ENCODE peak calls at places on chromosome 1, in six cellular contexts. One of them, this sample, is unnamed.

GRCh38 chr1:210800301-210800700 is 333.6 kb downstream of the KCNH1 start:
- DNase-seq in MM.1S: no peak
- DNase-seq in B cell: no peak
- DNase-seq in effector CD8-positive, alpha-beta T cell: no peak
- DNase-seq in COLO829: no peak
- DNase-seq in H54: no peak
- DNase-seq in this sample: no peak

GRCh38 chr1:23638786-23639241 is 52.8 kb upstream of the RPL11 start:
- DNase-seq in MM.1S: no peak
- DNase-seq in effector CD8-positive, alpha-beta T cell: no peak
- DNase-seq in COLO829: no peak
- DNase-seq in H54: no peak
- DNase-seq in B cell: no peak
- DNase-seq in this sample: no peak

GRCh38 chr1:201436461-201436860 is 14.9 kb upstream of the TNNI1 start:
- DNase-seq in B cell: no peak
- DNase-seq in H54: no peak
- DNase-seq in COLO829: peak
- DNase-seq in MM.1S: no peak
- DNase-seq in effector CD8-positive, alpha-beta T cell: no peak
- DNase-seq in this sample: no peak

GRCh38 chr1:42311138-42311537 is 23.9 kb downstream of the FOXJ3 start:
- DNase-seq in COLO829: no peak
- DNase-seq in H54: no peak
- DNase-seq in effector CD8-positive, alpha-beta T cell: no peak
- DNase-seq in B cell: no peak
- DNase-seq in MM.1S: no peak
- DNase-seq in this sample: no peak

GRCh38 chr1:208112380-208112779 is 131.8 kb downstream of the PLXNA2 start:
- DNase-seq in B cell: no peak
- DNase-seq in effector CD8-positive, alpha-beta T cell: no peak
- DNase-seq in COLO829: no peak
- DNase-seq in MM.1S: no peak
- DNase-seq in H54: no peak
- DNase-seq in this sample: no peak

GRCh38 chr1:222665964-222666363 is 46.3 kb downstream of the AIDA start:
- DNase-seq in B cell: no peak
- DNase-seq in MM.1S: no peak
- DNase-seq in effector CD8-positive, alpha-beta T cell: no peak
- DNase-seq in H54: no peak
- DNase-seq in COLO829: no peak
- DNase-seq in this sample: no peak

GRCh38 chr1:150548632-150549495 is at the start of gene ADAMTSL4:
- DNase-seq in MM.1S: peak
- DNase-seq in COLO829: no peak
- DNase-seq in B cell: no peak
- DNase-seq in H54: peak
- DNase-seq in effector CD8-positive, alpha-beta T cell: no peak
- DNase-seq in this sample: no peak

GRCh38 chr1:50548243-50548642 is 125.0 kb upstream of the DMRTA2 start:
- DNase-seq in COLO829: no peak
- DNase-seq in MM.1S: no peak
- DNase-seq in effector CD8-positive, alpha-beta T cell: no peak
- DNase-seq in B cell: no peak
- DNase-seq in H54: no peak
- DNase-seq in this sample: no peak

GRCh38 chr1:56034222-56034621 is 545.1 kb downstream of the PLPP3 start:
- DNase-seq in effector CD8-positive, alpha-beta T cell: no peak
- DNase-seq in MM.1S: no peak
- DNase-seq in H54: no peak
- DNase-seq in B cell: no peak
- DNase-seq in COLO829: no peak
- DNase-seq in this sample: no peak

GRCh38 chr1:98201640-98202039 is 280.8 kb upstream of the DPYD start:
- DNase-seq in MM.1S: no peak
- DNase-seq in B cell: no peak
- DNase-seq in H54: no peak
- DNase-seq in COLO829: no peak
- DNase-seq in effector CD8-positive, alpha-beta T cell: no peak
- DNase-seq in this sample: no peak

GRCh38 chr1:109721046-109721445 is 9.0 kb downstream of the GSTM5 start:
- DNase-seq in MM.1S: no peak
- DNase-seq in H54: no peak
- DNase-seq in COLO829: no peak
- DNase-seq in B cell: no peak
- DNase-seq in effector CD8-positive, alpha-beta T cell: no peak
- DNase-seq in this sample: no peak

GRCh38 chr1:7130127-7130526 is 344.9 kb downstream of the CAMTA1 start:
- DNase-seq in effector CD8-positive, alpha-beta T cell: no peak
- DNase-seq in MM.1S: no peak
- DNase-seq in COLO829: no peak
- DNase-seq in H54: no peak
- DNase-seq in B cell: no peak
- DNase-seq in this sample: no peak

GRCh38 chr1:69315823-69316222 is 251.9 kb upstream of the LRRC7 start:
- DNase-seq in H54: no peak
- DNase-seq in COLO829: no peak
- DNase-seq in B cell: no peak
- DNase-seq in MM.1S: no peak
- DNase-seq in effector CD8-positive, alpha-beta T cell: no peak
- DNase-seq in this sample: peak

This sample was measured in head of caudate nucleus.